ENCODE peak calls at places on chromosomes 16 and 17, in four cellular contexts. U is H7; M is astrocyte; D is CD4-positive, CD25-positive, alpha-beta regulatory T cell. R is an unnamed sample.

GRCh38 chr17:79075433-79075805 is 795 bp downstream of the ENGASE start:
- DNase-seq in U (no peak), M (no peak), D (peak), R (no peak)

GRCh38 chr17:78383725-78384471 is 5.4 kb downstream of the PGS1 start:
- DNase-seq in U (no peak), M (peak), D (peak), R (no peak)

GRCh38 chr16:53545433-53545832 is 42.4 kb upstream of the AKTIP start:
- DNase-seq in U (no peak), M (peak), D (peak), R (no peak)

GRCh38 chr16:27475561-27475960 is 73.6 kb downstream of the IL21R start:
- DNase-seq in U (no peak), M (peak), D (no peak), R (no peak)

GRCh38 chr17:1073241-1073962 is 76.5 kb downstream of the TIMM22 start:
- DNase-seq in U (no peak), M (no peak), D (no peak), R (no peak)

GRCh38 chr17:67359960-67360817 is 6.2 kb downstream of the PSMD12 start:
- DNase-seq in U (peak), M (no peak), D (peak), R (no peak)

GRCh38 chr16:30395992-30396560 is 856 bp downstream of the ZNF48 start:
- DNase-seq in U (no peak), M (no peak), D (no peak), R (no peak)

GRCh38 chr17:45117848-45118646 is 14.3 kb downstream of the PLCD3 start:
- DNase-seq in U (no peak), M (no peak), D (no peak), R (no peak)

GRCh38 chr16:15576960-15577958 is 65.7 kb downstream of the MARF1 start:
- DNase-seq in U (no peak), M (no peak), D (no peak), R (peak)

GRCh38 chr17:10025224-10025623 is 120.2 kb upstream of the RCVRN start:
- DNase-seq in U (no peak), M (no peak), D (no peak), R (no peak)

GRCh38 chr17:10026786-10027046 is 121.6 kb upstream of the RCVRN start:
- DNase-seq in U (no peak), M (no peak), D (no peak), R (no peak)

GRCh38 chr17:10022416-10022815 is 117.3 kb upstream of the RCVRN start:
- DNase-seq in U (no peak), M (no peak), D (no peak), R (no peak)

GRCh38 chr17:10029129-10029528 is 124.1 kb upstream of the RCVRN start:
- DNase-seq in U (no peak), M (no peak), D (no peak), R (no peak)

DNA sequence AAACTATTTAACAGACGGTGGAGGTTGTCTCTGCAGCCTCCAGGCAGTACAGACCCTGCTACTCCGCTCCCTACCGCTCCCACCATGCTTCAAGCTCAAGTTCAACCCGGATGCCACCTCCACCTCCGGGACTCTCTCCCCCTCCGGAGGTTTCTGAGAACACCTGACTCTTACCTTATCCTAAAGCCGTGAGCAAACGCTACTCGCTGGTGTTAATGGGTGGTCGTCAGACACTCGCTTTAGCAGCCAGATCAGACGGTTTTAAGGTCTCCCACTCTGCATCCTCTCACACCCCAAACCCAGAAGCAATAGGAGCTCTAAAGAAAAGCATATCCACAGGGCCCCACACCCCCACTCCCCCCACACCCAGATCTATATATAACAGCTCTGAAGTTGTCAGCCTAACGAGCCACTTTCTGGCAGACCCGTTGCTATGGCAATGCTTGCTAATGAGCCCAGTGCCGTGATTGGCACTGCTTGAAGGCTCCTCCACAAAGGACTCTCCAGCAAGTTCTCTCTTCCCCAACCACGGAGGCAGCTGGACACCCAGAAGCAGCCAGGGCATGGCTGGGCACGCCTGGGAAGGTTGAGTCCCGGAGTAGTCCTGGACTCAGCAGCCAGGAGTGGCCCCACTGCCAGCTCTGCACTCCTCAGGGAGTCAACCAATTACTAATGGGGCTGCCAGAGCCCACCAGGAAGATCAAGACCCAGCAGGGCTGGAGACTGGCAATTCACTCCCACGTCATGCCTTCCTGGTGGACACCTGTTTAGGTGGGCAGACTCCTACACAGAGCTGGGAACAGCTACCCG is 121.1 kb upstream of the RCVRN start:
- DNase-seq in U (no peak), M (no peak), D (no peak), R (no peak)
- H3K4me3 ChIP-seq in U (no peak), M (no peak), D (no peak), R (no peak)

DNA sequence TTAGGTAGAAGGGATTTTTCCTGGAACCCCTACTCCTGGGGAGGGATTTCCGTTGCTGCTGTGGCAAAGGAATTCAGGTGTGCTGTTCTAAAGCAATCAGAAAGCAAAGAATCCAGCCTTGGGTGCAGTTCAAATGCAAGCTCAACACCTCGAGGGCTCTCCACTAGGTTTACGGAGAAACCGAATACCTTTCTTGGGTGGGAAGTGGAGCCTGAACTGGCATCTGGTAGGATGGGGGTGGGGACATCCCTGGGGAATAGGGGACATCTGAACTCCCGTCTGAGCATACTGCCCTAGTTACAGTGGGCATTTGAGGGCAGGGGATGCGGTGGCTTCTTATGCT is 1.5 kb downstream of the ARHGAP44 start:
- DNase-seq in U (peak), M (no peak), D (no peak), R (peak)
- H3K4me3 ChIP-seq in U (peak), M (no peak), D (no peak), R (no peak)

DNA sequence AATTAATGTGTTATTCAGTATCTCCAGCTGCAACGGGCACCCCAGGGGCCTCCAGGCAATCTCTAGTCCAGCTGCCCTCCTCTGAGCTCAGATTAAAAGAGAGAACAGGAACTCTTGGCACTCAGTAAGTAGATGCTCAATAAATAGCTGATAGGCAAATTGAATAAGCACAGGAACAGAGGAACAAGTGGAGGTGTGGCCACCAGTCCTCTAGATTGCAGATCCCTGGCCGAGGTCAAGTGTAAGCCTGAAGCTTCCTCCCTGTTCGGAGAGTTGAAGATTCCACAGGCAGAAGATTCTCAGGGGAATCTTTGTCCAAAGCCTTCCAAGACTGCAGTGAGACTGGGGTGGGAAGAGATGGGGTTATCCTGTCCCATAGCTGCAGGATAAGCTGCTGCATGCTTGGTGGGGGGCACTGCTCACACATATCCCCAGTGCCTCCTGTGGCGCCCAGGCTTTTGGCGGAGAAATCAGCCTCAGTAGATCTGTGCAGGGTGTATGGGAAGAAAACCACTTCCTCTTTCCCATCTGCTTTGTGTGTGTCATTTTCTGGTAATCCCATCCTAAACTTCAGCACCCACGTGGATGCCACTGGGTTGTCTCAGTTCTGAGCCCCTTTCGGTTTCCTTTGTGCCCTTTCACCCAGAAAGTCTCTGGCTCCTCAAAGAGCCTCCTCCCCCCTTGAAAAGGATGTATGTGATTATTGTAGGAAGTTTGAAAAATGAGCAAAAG is 12.1 kb downstream of the CD300A start:
- DNase-seq in U (peak), M (no peak), D (peak), R (no peak)
- H3K4me3 ChIP-seq in U (no peak), M (no peak), D (peak), R (no peak)

GRCh38 chr16:28609631-28610594 is at the start of gene SULT1A1:
- DNase-seq in U (peak), M (no peak), D (peak), R (no peak)
- H3K4me3 ChIP-seq in U (no peak), M (no peak), D (no peak), R (no peak)

GRCh38 chr17:13583996-13584700 is 17.6 kb downstream of the HS3ST3A1 start:
- DNase-seq in U (no peak), M (no peak), D (no peak), R (no peak)

GRCh38 chr17:13581925-13582324 is 19.8 kb downstream of the HS3ST3A1 start:
- DNase-seq in U (no peak), M (peak), D (no peak), R (no peak)

GRCh38 chr17:13587487-13588338 is 14.0 kb downstream of the HS3ST3A1 start:
- DNase-seq in U (no peak), M (peak), D (no peak), R (no peak)

GRCh38 chr17:13584701-13585080 is 17.0 kb downstream of the HS3ST3A1 start:
- DNase-seq in U (no peak), M (peak), D (no peak), R (no peak)

DNA sequence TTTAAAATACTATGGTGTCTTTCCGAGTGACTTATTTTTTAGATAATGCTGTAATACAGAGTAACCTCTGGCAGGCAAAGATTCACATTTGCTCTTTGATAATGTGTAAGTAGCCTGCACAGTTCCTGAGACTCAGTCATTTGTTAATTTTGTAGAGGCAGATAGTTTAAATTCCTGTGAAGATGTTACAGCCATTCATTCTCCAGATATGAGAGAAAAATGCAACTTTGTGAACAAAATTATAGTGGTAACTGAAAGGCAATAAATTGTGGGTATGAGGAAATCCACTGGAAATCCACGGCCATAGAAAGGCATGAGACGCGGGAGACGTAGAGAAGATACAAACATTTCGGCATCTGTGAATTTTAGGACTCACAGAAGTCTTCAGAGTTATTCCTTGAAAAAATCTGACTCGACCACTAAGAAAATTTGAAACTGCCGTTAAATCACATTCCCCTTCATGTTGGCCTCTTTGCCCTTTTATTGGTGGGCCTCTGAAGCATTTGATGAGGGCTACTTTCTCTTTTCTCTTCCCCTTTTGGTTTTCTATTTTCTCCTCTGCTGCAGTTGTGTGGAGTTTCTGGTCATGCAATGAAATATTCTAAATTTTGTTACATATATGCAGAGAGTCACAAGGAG is 18.8 kb downstream of the HS3ST3A1 start:
- DNase-seq in U (no peak), M (peak), D (no peak), R (no peak)
- H3K4me3 ChIP-seq in U (no peak), M (no peak), D (no peak), R (no peak)

GRCh38 chr16:55367301-55367745 is 43.3 kb downstream of the IRX6 start:
- DNase-seq in U (no peak), M (peak), D (no peak), R (no peak)
- H3K4me3 ChIP-seq in U (no peak), M (no peak), D (no peak), R (no peak)

GRCh38 chr16:68088130-68088972 is 3.2 kb downstream of the NFATC3 start:
- DNase-seq in U (no peak), M (no peak), D (no peak), R (no peak)
- H3K4me3 ChIP-seq in U (no peak), M (no peak), D (peak), R (no peak)

GRCh38 chr17:18993876-18994275 is 10.7 kb downstream of the FAM83G start:
- DNase-seq in U (no peak), M (no peak), D (no peak), R (no peak)

GRCh38 chr17:18996458-18996857 is 8.1 kb downstream of the FAM83G start:
- DNase-seq in U (no peak), M (no peak), D (no peak), R (no peak)

GRCh38 chr17:18997650-18998196 is 6.8 kb downstream of the FAM83G start:
- DNase-seq in U (no peak), M (no peak), D (no peak), R (no peak)

GRCh38 chr17:18994626-18995025 is 9.9 kb downstream of the FAM83G start:
- DNase-seq in U (no peak), M (no peak), D (no peak), R (no peak)

GRCh38 chr17:18995220-18995619 is 9.3 kb downstream of the FAM83G start:
- DNase-seq in U (no peak), M (no peak), D (no peak), R (no peak)
- H3K4me3 ChIP-seq in U (no peak), M (no peak), D (no peak), R (no peak)

GRCh38 chr17:68591583-68591982 is 9.6 kb downstream of the FAM20A start:
- DNase-seq in U (peak), M (no peak), D (no peak), R (no peak)
- H3K4me3 ChIP-seq in U (no peak), M (no peak), D (no peak), R (no peak)